ENCODE peak calls at places on chromosomes 11 and 22, in ten cellular contexts. X is NCI-H187 treated with DMSO at 0.1 percent for 48 hours; B is WTC11; W is globus pallidus; S is ovary; Y is NCI-H1105 treated with DMSO at 0.1 percent for 48 hours; G is activated gamma-delta T cell treated with Interleukin-2 at 50 U/mL for 16 hours; I is GM03348; K is stimulated activated CD4-positive, alpha-beta T cell treated with anti-CD3 and anti-CD28 coated beads, Interleukin-15, amount 100 ng/mL, for 1 hour; R is nucleus accumbens. H is an unnamed sample.

GRCh38 chr11:35662061-35662648 is 420 bp upstream of the TRIM44 start:
- DNase-seq in X (no peak), B (no peak), W (no peak), S (no peak), Y (peak), G (peak), I (peak), K (no peak), R (peak), H (no peak)

GRCh38 chr22:24171822-24172221 is 9.5 kb upstream of the SUSD2 start:
- DNase-seq in X (no peak), B (no peak), W (no peak), S (no peak), Y (no peak), G (no peak), I (no peak), K (no peak), R (no peak), H (no peak)

GRCh38 chr11:102603576-102603975 is 21.6 kb downstream of the MMP20 start:
- DNase-seq in X (no peak), B (no peak), W (no peak), S (no peak), Y (no peak), G (no peak), I (no peak), K (no peak), R (no peak), H (no peak)

GRCh38 chr11:8814209-8814922 is 96.6 kb upstream of the AKIP1 start:
- DNase-seq in X (peak), B (no peak), W (no peak), S (no peak), Y (no peak), G (no peak), I (no peak), K (no peak), R (no peak), H (no peak)

GRCh38 chr11:61890536-61891330 is 612 bp downstream of the FADS3 start:
- DNase-seq in X (no peak), B (no peak), W (no peak), S (peak), Y (no peak), G (peak), I (peak), K (no peak), R (peak), H (no peak)

GRCh38 chr11:96109265-96110030 is 185.5 kb upstream of the MTMR2 start:
- DNase-seq in X (no peak), B (no peak), W (no peak), S (no peak), Y (no peak), G (no peak), I (peak), K (no peak), R (no peak), H (no peak)

GRCh38 chr11:120482149-120482548 is 29.4 kb upstream of the GRIK4 start:
- DNase-seq in X (no peak), B (no peak), W (no peak), S (no peak), Y (peak), G (no peak), I (no peak), K (no peak), R (no peak), H (no peak)

GRCh38 chr11:504053-504993 is 2.7 kb downstream of the RNH1 start:
- DNase-seq in X (no peak), B (no peak), W (no peak), S (peak), Y (no peak), G (no peak), I (peak), K (no peak), R (no peak), H (peak)

GRCh38 chr22:21074092-21074715 is 28.5 kb downstream of the LRRC74B start:
- DNase-seq in X (no peak), B (no peak), W (no peak), S (no peak), Y (no peak), G (no peak), I (peak), K (no peak), R (no peak), H (no peak)

GRCh38 chr11:20278727-20279126 is 84.8 kb upstream of the HTATIP2 start:
- DNase-seq in X (no peak), B (no peak), W (no peak), S (no peak), Y (no peak), G (no peak), I (no peak), K (no peak), R (no peak), H (no peak)

GRCh38 chr11:2718817-2719438 is 19.1 kb upstream of the KCNQ1OT1 start:
- DNase-seq in X (no peak), B (no peak), W (no peak), S (no peak), Y (no peak), G (no peak), I (no peak), K (no peak), R (no peak), H (no peak)

GRCh38 chr11:4713241-4713640 is 8.7 kb downstream of the MMP26 start:
- DNase-seq in X (no peak), B (no peak), W (no peak), S (no peak), Y (no peak), G (no peak), I (no peak), K (no peak), R (no peak), H (no peak)

GRCh38 chr11:70002433-70002832 is 75.7 kb upstream of the ANO1 start:
- DNase-seq in X (no peak), B (no peak), W (no peak), S (no peak), Y (no peak), G (no peak), I (no peak), K (no peak), R (no peak), H (no peak)

GRCh38 chr22:35656284-35656752 is 8.1 kb downstream of the APOL6 start:
- DNase-seq in X (no peak), B (no peak), W (no peak), S (no peak), Y (no peak), G (no peak), I (no peak), K (no peak), R (no peak), H (no peak)

GRCh38 chr11:119856681-119857485 is 127.9 kb upstream of the NECTIN1 start:
- DNase-seq in X (no peak), B (no peak), W (no peak), S (no peak), Y (no peak), G (no peak), I (no peak), K (no peak), R (no peak), H (no peak)

GRCh38 chr11:119709638-119710346 is 19.2 kb downstream of the NECTIN1 start:
- DNase-seq in X (peak), B (peak), W (no peak), S (peak), Y (peak), G (no peak), I (no peak), K (no peak), R (no peak), H (peak)

GRCh38 chr11:47213985-47214564 is 699 bp upstream of the DDB2 start:
- DNase-seq in X (peak), B (peak), W (peak), S (peak), Y (peak), G (peak), I (peak), K (peak), R (peak), H (peak)

GRCh38 chr22:47340851-47341436 is 578.5 kb downstream of the TBC1D22A start:
- DNase-seq in X (no peak), B (no peak), W (no peak), S (no peak), Y (no peak), G (no peak), I (no peak), K (no peak), R (no peak), H (no peak)

GRCh38 chr11:113384551-113384950 is 3.0 kb upstream of the ANKK1 start:
- DNase-seq in X (no peak), B (no peak), W (no peak), S (no peak), Y (peak), G (no peak), I (peak), K (no peak), R (no peak), H (no peak)

GRCh38 chr11:107563702-107564101 is 1.8 kb downstream of the ALKBH8 start:
- DNase-seq in X (no peak), B (no peak), W (no peak), S (no peak), Y (peak), G (peak), I (peak), K (no peak), R (peak), H (no peak)

GRCh38 chr11:28834877-28835276 is 726.7 kb downstream of the METTL15 start:
- DNase-seq in X (no peak), B (no peak), W (no peak), S (no peak), Y (no peak), G (no peak), I (peak), K (no peak), R (no peak), H (no peak)

GRCh38 chr22:30943368-30943767 is 25.2 kb downstream of the MORC2 start:
- DNase-seq in X (no peak), B (no peak), W (no peak), S (no peak), Y (no peak), G (peak), I (no peak), K (no peak), R (no peak), H (no peak)

GRCh38 chr11:126544311-126545056 is 189.0 kb downstream of the ST3GAL4 start:
- DNase-seq in X (no peak), B (peak), W (peak), S (no peak), Y (peak), G (no peak), I (peak), K (no peak), R (no peak), H (peak)

GRCh38 chr11:59207988-59208432 is 4.7 kb downstream of the MPEG1 start:
- DNase-seq in X (no peak), B (peak), W (peak), S (peak), Y (peak), G (no peak), I (peak), K (peak), R (no peak), H (peak)

GRCh38 chr22:37186228-37186996 is 1.6 kb downstream of the C1QTNF6 start:
- DNase-seq in X (no peak), B (no peak), W (peak), S (no peak), Y (no peak), G (peak), I (peak), K (no peak), R (no peak), H (peak)

GRCh38 chr22:19743626-19744025 is 17.0 kb upstream of the TBX1 start:
- DNase-seq in X (no peak), B (no peak), W (no peak), S (no peak), Y (no peak), G (no peak), I (no peak), K (no peak), R (no peak), H (no peak)

GRCh38 chr22:48954781-48955311 is 872.8 kb downstream of the BRD1 start:
- DNase-seq in X (no peak), B (no peak), W (no peak), S (no peak), Y (no peak), G (peak), I (no peak), K (no peak), R (no peak), H (no peak)

GRCh38 chr22:49197986-49198704 is 629.5 kb downstream of the BRD1 start:
- DNase-seq in X (no peak), B (peak), W (no peak), S (no peak), Y (no peak), G (no peak), I (no peak), K (no peak), R (no peak), H (no peak)

GRCh38 chr11:101441747-101442146 is 142.1 kb downstream of the TRPC6 start:
- DNase-seq in X (no peak), B (no peak), W (no peak), S (no peak), Y (no peak), G (no peak), I (peak), K (no peak), R (no peak), H (no peak)

GRCh38 chr11:35009941-35010337 is 93.5 kb downstream of the PDHX start:
- DNase-seq in X (no peak), B (no peak), W (no peak), S (no peak), Y (no peak), G (no peak), I (no peak), K (no peak), R (no peak), H (no peak)

GRCh38 chr11:14373941-14374646 is 15.1 kb upstream of the RRAS2 start:
- DNase-seq in X (no peak), B (no peak), W (no peak), S (no peak), Y (no peak), G (no peak), I (peak), K (no peak), R (no peak), H (no peak)

GRCh38 chr22:39090426-39091064 is 6.5 kb upstream of the APOBEC3H start:
- DNase-seq in X (no peak), B (no peak), W (no peak), S (no peak), Y (no peak), G (peak), I (no peak), K (peak), R (no peak), H (no peak)

GRCh38 chr22:29871684-29872083 is 11.3 kb upstream of the MTMR3 start:
- DNase-seq in X (peak), B (no peak), W (no peak), S (peak), Y (no peak), G (no peak), I (no peak), K (no peak), R (no peak), H (peak)

GRCh38 chr22:24486501-24486921 is 8.6 kb upstream of the UPB1 start:
- DNase-seq in X (no peak), B (no peak), W (no peak), S (no peak), Y (no peak), G (no peak), I (peak), K (no peak), R (no peak), H (no peak)

GRCh38 chr22:47374273-47374771 is 611.9 kb downstream of the TBC1D22A start:
- DNase-seq in X (no peak), B (no peak), W (no peak), S (no peak), Y (no peak), G (no peak), I (no peak), K (no peak), R (no peak), H (no peak)